ENCODE peak calls at places on chromosomes 1 and 21, in seven cellular contexts. J, T, D, V, P, O and U are unnamed samples. For H3K4me1, the result is how much of the 10 kb centered on the place peaks cover.

GRCh38 chr1:243842978-243843490 is 7.0 kb downstream of the AKT3 start:
- DNase-seq in J (no peak), T (no peak), D (peak), V (peak), P (no peak), O (no peak), U (no peak)

GRCh38 chr1:25861316-25862286 is 2.3 kb upstream of the AUNIP start:
- DNase-seq in J (peak), T (no peak), D (no peak), V (no peak), P (no peak), O (no peak), U (no peak)

GRCh38 chr1:184945678-184946412 is 28.5 kb downstream of the NIBAN1 start:
- DNase-seq in J (no peak), T (no peak), D (no peak), V (no peak), P (no peak), O (no peak), U (no peak)

GRCh38 chr1:85296980-85297379 is 20.5 kb upstream of the BCL10 start:
- DNase-seq in J (no peak), T (no peak), D (no peak), V (peak), P (no peak), O (no peak), U (no peak)

GRCh38 chr1:41072051-41072450 is 50.5 kb upstream of the SLFNL1 start:
- DNase-seq in J (no peak), T (no peak), D (no peak), V (no peak), P (no peak), O (no peak), U (no peak)

GRCh38 chr21:37538971-37539590 is 172.5 kb downstream of the DYRK1A start:
- DNase-seq in J (no peak), T (no peak), D (no peak), V (no peak), P (no peak), O (no peak), U (no peak)

GRCh38 chr1:37797750-37798345 is 4.2 kb downstream of the MANEAL start:
- DNase-seq in J (no peak), T (no peak), D (no peak), V (peak), P (no peak), O (no peak), U (no peak)

GRCh38 chr1:206735553-206736031 is 35.0 kb upstream of the IL19 start:
- DNase-seq in J (no peak), T (no peak), D (no peak), V (no peak), P (no peak), O (no peak), U (no peak)

GRCh38 chr1:37032660-37033354 is 1.5 kb downstream of the GRIK3 start:
- DNase-seq in J (no peak), T (no peak), D (no peak), V (no peak), P (no peak), O (no peak), U (no peak)

GRCh38 chr1:6984533-6984932 is 199.3 kb downstream of the CAMTA1 start:
- DNase-seq in J (no peak), T (no peak), D (no peak), V (no peak), P (no peak), O (no peak), U (no peak)

GRCh38 chr1:16621300-16621658 is 7.9 kb upstream of the NBPF1 start:
- DNase-seq in J (no peak), T (no peak), D (no peak), V (no peak), P (no peak), O (no peak), U (no peak)

GRCh38 chr1:7149080-7149838 is 364.0 kb downstream of the CAMTA1 start:
- DNase-seq in J (peak), T (no peak), D (no peak), V (no peak), P (no peak), O (no peak), U (no peak)

GRCh38 chr1:94795321-94795899 is 24.7 kb upstream of the SLC44A3 start:
- DNase-seq in J (no peak), T (no peak), D (no peak), V (no peak), P (no peak), O (peak), U (no peak)

GRCh38 chr21:29989634-29990234 is 49.9 kb upstream of the GRIK1 start:
- DNase-seq in J (no peak), T (no peak), D (no peak), V (no peak), P (no peak), O (no peak), U (no peak)

GRCh38 chr1:48043524-48043923 is 46.3 kb upstream of the TRABD2B start:
- DNase-seq in J (no peak), T (no peak), D (no peak), V (peak), P (no peak), O (no peak), U (no peak)

GRCh38 chr1:218665216-218665615 is 320.1 kb downstream of the TGFB2 start:
- DNase-seq in J (peak), T (no peak), D (peak), V (no peak), P (no peak), O (no peak), U (no peak)

GRCh38 chr1:1775364-1776226 is 2.7 kb downstream of the NADK start:
- DNase-seq in J (no peak), T (no peak), D (no peak), V (no peak), P (no peak), O (peak), U (no peak)

GRCh38 chr21:34796518-34797201 is 127.9 kb downstream of the CLIC6 start:
- DNase-seq in J (no peak), T (no peak), D (no peak), V (no peak), P (no peak), O (no peak), U (no peak)

GRCh38 chr1:1162597-1163537 is 10.8 kb upstream of the TTLL10 start:
- DNase-seq in J (no peak), T (no peak), D (no peak), V (peak), P (no peak), O (no peak), U (no peak)

GRCh38 chr21:31132574-31133242 is 94.4 kb upstream of the KRTAP19-8 start:
- DNase-seq in J (no peak), T (peak), D (no peak), V (no peak), P (no peak), O (no peak), U (peak)

GRCh38 chr1:119767486-119767885 is 1.2 kb downstream of the HMGCS2 start:
- DNase-seq in J (no peak), T (no peak), D (no peak), V (no peak), P (no peak), O (no peak), U (no peak)

GRCh38 chr1:205324781-205325180 is 3.2 kb upstream of the NUAK2 start:
- DNase-seq in J (no peak), T (no peak), D (no peak), V (no peak), P (no peak), O (no peak), U (no peak)

GRCh38 chr1:119982006-119982405 is 85.7 kb upstream of the ADAM30 start:
- DNase-seq in J (no peak), T (no peak), D (no peak), V (peak), P (no peak), O (no peak), U (no peak)

GRCh38 chr1:88291902-88292301 is 392.2 kb upstream of the PKN2 start:
- DNase-seq in J (no peak), T (no peak), D (no peak), V (no peak), P (no peak), O (no peak), U (no peak)

GRCh38 chr1:67642694-67643093 is 42.3 kb upstream of the GADD45A start:
- DNase-seq in J (no peak), T (no peak), D (no peak), V (no peak), P (no peak), O (no peak), U (no peak)
- H3K27ac ChIP-seq in J (peak), T (no peak), D (no peak), V (no peak), P (no peak), O (no peak), U (no peak)

GRCh38 chr1:32197837-32198236 is 2.6 kb upstream of the CCDC28B start:
- DNase-seq in J (no peak), T (no peak), D (no peak), V (no peak), P (no peak), O (no peak), U (no peak)
- H3K4me1 ChIP-seq in J (half or more), T (half or more), D (under half), V (under half), P (under half), O (under half), U (under half)

DNA sequence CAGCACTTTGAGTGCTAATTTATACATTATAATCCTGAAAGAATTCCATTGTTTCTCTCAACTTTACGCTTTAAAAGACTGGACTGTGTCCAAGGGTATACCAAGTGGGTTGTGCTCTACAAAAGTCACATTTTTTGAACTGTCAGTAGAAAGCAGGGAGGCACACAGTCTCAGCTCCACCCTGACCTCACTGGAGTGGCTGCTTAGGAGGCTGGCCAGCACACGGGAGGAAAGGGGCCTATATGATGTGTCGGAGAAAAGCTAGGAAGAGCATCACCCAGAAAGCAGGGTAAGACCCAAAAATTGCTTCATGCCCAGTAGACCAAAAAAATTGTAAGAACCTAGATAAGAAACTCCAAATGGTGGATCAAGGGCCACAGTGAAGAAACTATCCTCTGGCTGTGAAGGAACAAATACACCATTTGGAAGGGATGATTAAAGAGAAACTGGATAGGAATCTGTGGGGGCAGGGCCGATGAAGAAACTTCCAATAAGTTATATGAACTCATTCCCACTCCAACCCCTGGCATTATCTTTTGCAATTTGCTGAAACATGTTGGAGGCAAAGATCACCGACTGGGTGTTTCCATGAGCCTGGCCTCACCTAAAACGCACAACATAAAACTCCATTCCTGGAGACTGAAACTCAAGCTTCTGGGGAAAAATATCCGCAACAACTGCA is 1.9 kb downstream of the S100A10 start:
- DNase-seq in J (no peak), T (no peak), D (no peak), V (no peak), P (no peak), O (no peak), U (no peak)
- H3K4me3 ChIP-seq in J (peak), T (peak), D (peak), V (peak), P (peak), O (no peak), U (peak)

GRCh38 chr1:19532519-19532918 is 47.2 kb upstream of the CAPZB start:
- DNase-seq in J (no peak), T (no peak), D (no peak), V (no peak), P (no peak), O (no peak), U (no peak)
- H3K27ac ChIP-seq in J (no peak), T (no peak), D (no peak), V (no peak), P (peak), O (no peak), U (no peak)

GRCh38 chr1:89720839-89721238 is 87.9 kb downstream of the LRRC8C start:
- DNase-seq in J (no peak), T (no peak), D (no peak), V (no peak), P (no peak), O (no peak), U (no peak)
- H3K4me1 ChIP-seq in J (half or more), T (half or more), D (under half), V (under half), P (under half), O (half or more), U (under half)

DNA sequence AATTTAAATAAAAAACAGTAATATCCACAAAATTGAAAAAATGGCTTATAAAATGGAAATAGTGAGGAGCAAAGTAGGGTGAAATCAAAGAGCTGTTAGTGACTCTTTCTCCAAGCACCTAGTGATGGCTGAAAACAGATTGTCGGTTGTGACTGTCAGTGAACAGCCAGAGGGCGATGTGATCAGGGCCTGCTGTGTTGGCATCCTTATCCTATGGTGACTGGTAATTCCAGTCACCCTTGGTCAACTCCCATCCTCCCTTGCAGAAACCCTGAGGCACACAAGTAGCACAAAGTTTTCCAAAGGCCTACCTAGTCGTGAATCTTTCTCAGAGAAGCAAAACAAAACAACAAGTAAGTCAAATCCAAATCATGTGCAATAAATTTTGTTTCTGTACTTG is 599.8 kb upstream of the CXADR start:
- DNase-seq in J (no peak), T (no peak), D (no peak), V (no peak), P (no peak), O (no peak), U (no peak)
- H3K4me3 ChIP-seq in J (no peak), T (no peak), D (no peak), V (no peak), P (no peak), O (no peak), U (no peak)

GRCh38 chr1:58789322-58789856 is 5.5 kb upstream of the JUN start:
- DNase-seq in J (no peak), T (no peak), D (no peak), V (no peak), P (no peak), O (no peak), U (no peak)

GRCh38 chr1:58791106-58791505 is 7.3 kb upstream of the JUN start:
- DNase-seq in J (no peak), T (no peak), D (no peak), V (no peak), P (no peak), O (no peak), U (no peak)

GRCh38 chr1:58790313-58790712 is 6.5 kb upstream of the JUN start:
- DNase-seq in J (no peak), T (no peak), D (no peak), V (no peak), P (no peak), O (no peak), U (no peak)

GRCh38 chr1:58794585-58794984 is 10.7 kb upstream of the JUN start:
- DNase-seq in J (no peak), T (no peak), D (no peak), V (no peak), P (no peak), O (no peak), U (no peak)

GRCh38 chr1:58792851-58793250 is 9.0 kb upstream of the JUN start:
- DNase-seq in J (no peak), T (no peak), D (no peak), V (no peak), P (no peak), O (no peak), U (no peak)
- H3K27ac ChIP-seq in J (no peak), T (no peak), D (no peak), V (no peak), P (no peak), O (no peak), U (no peak)

GRCh38 chr1:170593612-170594011 is 61.6 kb downstream of the GORAB start:
- DNase-seq in J (no peak), T (no peak), D (no peak), V (no peak), P (no peak), O (no peak), U (no peak)
- H3K4me1 ChIP-seq in J (under half), T (under half), D (under half), V (under half), P (under half), O (under half), U (under half)

GRCh38 chr21:44984428-44984791 is 44.6 kb downstream of the SLX9 start:
- DNase-seq in J (peak), T (no peak), D (no peak), V (no peak), P (no peak), O (no peak), U (no peak)

GRCh38 chr21:44980562-44981489 is 41.0 kb downstream of the SLX9 start:
- DNase-seq in J (no peak), T (no peak), D (no peak), V (no peak), P (no peak), O (no peak), U (no peak)

GRCh38 chr21:44983421-44984206 is 43.8 kb downstream of the SLX9 start:
- DNase-seq in J (peak), T (no peak), D (no peak), V (no peak), P (no peak), O (no peak), U (no peak)

GRCh38 chr21:44984792-44985440 is 45.1 kb downstream of the SLX9 start:
- DNase-seq in J (peak), T (no peak), D (no peak), V (no peak), P (no peak), O (no peak), U (no peak)

DNA sequence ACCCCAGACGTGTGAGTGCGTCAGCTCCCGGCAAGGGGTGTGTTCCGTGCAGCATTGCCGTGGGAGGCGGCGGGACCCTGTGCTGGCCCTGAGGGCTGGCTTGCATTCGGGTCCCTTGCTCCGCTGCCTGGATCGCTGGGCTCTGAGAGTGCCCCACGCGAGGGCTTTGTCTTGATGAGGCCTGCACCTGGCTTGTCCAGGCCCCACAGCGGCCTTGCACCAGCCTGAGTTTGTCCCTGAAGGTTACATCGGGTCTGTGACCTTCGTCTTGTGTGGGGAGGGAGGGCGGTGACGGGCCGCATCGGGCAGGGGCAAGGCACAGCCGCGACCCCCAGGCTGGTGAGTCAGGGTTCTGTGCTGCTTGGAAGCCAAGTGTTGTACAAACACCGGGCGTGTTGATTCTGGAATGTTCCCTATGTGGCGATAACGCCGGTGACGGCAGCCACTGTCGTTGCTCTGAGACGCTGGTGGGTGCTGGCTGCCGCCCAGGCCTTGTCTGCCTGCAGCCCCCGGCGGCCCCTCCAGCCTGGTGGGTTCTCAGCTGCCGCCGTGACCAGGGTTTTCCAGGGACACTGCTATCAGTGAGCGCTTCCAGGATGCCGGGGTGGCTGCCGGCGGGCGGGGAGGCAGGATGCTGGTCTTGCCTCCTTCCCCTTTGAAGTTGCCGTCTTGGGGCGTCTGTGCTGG is 42.9 kb downstream of the SLX9 start:
- DNase-seq in J (peak), T (no peak), D (no peak), V (no peak), P (no peak), O (no peak), U (no peak)
- H3K4me3 ChIP-seq in J (no peak), T (no peak), D (no peak), V (no peak), P (no peak), O (no peak), U (no peak)